ENCODE peak calls at places on chromosomes 16 and 17, in ten cellular contexts. Y is suprapubic skin; F is AG09309; X is upper lobe of right lung; Q is mesendoderm; J is gastrocnemius medialis; M is brain microvascular endothelial cell; N is heart left ventricle; G is lower leg skin; U is CD8-positive, alpha-beta memory T cell. R is an unnamed sample.

GRCh38 chr17:34981538-34982241 is 1.4 kb downstream of the LIG3 start:
- DNase-seq in M (no peak), X (no peak), U (no peak), Q (peak), N (no peak), F (no peak), G (no peak), J (no peak), Y (no peak), R (no peak)

GRCh38 chr16:12162151-12162559 is 185.6 kb downstream of the SNX29 start:
- DNase-seq in N (no peak), F (no peak), X (peak), U (no peak), M (no peak), Q (no peak), J (no peak), Y (no peak), G (no peak), R (no peak)

GRCh38 chr17:11290814-11291213 is 49.8 kb downstream of the SHISA6 start:
- DNase-seq in J (no peak), Y (no peak), M (no peak), N (no peak), F (no peak), X (no peak), G (peak), U (no peak), Q (no peak), R (no peak)

GRCh38 chr16:85733155-85733838 is 17.6 kb downstream of the C16orf74 start:
- DNase-seq in X (no peak), J (no peak), N (no peak), Y (no peak), Q (no peak), G (no peak), F (peak), M (no peak), U (no peak), R (peak)

GRCh38 chr17:9647014-9647413 is 1.7 kb downstream of the USP43 start:
- DNase-seq in J (no peak), Q (peak), G (peak), N (no peak), U (no peak), X (no peak), M (no peak), F (no peak), Y (peak), R (no peak)

GRCh38 chr16:50208460-50208931 is 55.4 kb downstream of the TENT4B start:
- DNase-seq in G (no peak), U (no peak), N (no peak), F (peak), Y (no peak), M (peak), Q (no peak), X (no peak), J (no peak), R (no peak)

GRCh38 chr17:29557085-29557697 is 9.6 kb downstream of the ABHD15 start:
- DNase-seq in G (no peak), N (no peak), U (no peak), Y (no peak), J (no peak), M (peak), Q (no peak), F (no peak), X (no peak), R (no peak)

GRCh38 chr16:67150833-67151396 is at the start of gene B3GNT9:
- DNase-seq in N (peak), U (no peak), X (peak), Y (no peak), Q (peak), J (no peak), F (no peak), M (peak), G (peak), R (no peak)

GRCh38 chr16:86044881-86045600 is 146.1 kb downstream of the IRF8 start:
- DNase-seq in J (no peak), Y (no peak), X (peak), U (no peak), N (no peak), Q (no peak), G (no peak), F (no peak), M (no peak), R (no peak)

GRCh38 chr17:64063088-64063487 is 42.7 kb upstream of the ICAM2 start:
- DNase-seq in J (no peak), Y (no peak), Q (no peak), N (no peak), G (no peak), U (no peak), F (no peak), X (no peak), M (no peak), R (no peak)

GRCh38 chr17:21213491-21214014 is 408 bp downstream of the TMEM11 start:
- DNase-seq in X (peak), G (peak), N (peak), M (peak), F (no peak), J (no peak), U (peak), Y (no peak), Q (no peak), R (no peak)

GRCh38 chr17:31695456-31696090 is 163.5 kb downstream of the COPRS start:
- DNase-seq in J (no peak), F (peak), N (no peak), Q (no peak), Y (no peak), U (no peak), M (no peak), G (no peak), X (no peak), R (no peak)

GRCh38 chr17:682150-682549 is 32.5 kb downstream of the VPS53 start:
- DNase-seq in F (no peak), X (no peak), J (no peak), Y (no peak), M (no peak), U (no peak), G (no peak), Q (no peak), N (no peak), R (no peak)

GRCh38 chr17:74361613-74362391 is at the start of gene BTBD17:
- DNase-seq in F (no peak), G (no peak), N (peak), X (peak), Q (peak), J (peak), M (no peak), Y (no peak), U (peak), R (no peak)

GRCh38 chr17:44278006-44278405 is 10.1 kb upstream of the SLC4A1 start:
- DNase-seq in G (no peak), X (no peak), Y (no peak), F (no peak), M (peak), N (no peak), U (no peak), J (no peak), Q (no peak), R (no peak)

GRCh38 chr16:29664133-29664912 is 1.3 kb downstream of the SPN start:
- DNase-seq in F (no peak), Y (no peak), Q (no peak), U (peak), G (no peak), X (peak), N (no peak), M (no peak), J (no peak), R (no peak)

GRCh38 chr17:1227917-1228751 is 42.1 kb upstream of the BHLHA9 start:
- DNase-seq in X (peak), J (no peak), N (peak), M (no peak), G (peak), U (peak), Q (peak), F (no peak), Y (no peak), R (no peak)

GRCh38 chr17:7383742-7384488 is 3.0 kb downstream of the TNK1 start:
- DNase-seq in Y (no peak), Q (peak), U (peak), X (no peak), J (no peak), F (no peak), G (no peak), N (peak), M (no peak), R (no peak)

GRCh38 chr17:80382446-80382845 is 32.5 kb upstream of the ENDOV start:
- DNase-seq in X (no peak), Q (no peak), G (no peak), M (no peak), N (no peak), J (no peak), U (no peak), F (no peak), Y (no peak), R (no peak)

GRCh38 chr17:19703776-19704371 is 12.5 kb downstream of the SLC47A2 start:
- DNase-seq in Q (peak), F (no peak), U (no peak), M (no peak), Y (no peak), N (no peak), X (no peak), G (peak), J (no peak), R (no peak)

GRCh38 chr17:50618300-50618699 is 16.4 kb upstream of the ABCC3 start:
- DNase-seq in Y (no peak), G (no peak), X (no peak), Q (no peak), M (no peak), U (no peak), N (no peak), J (no peak), F (no peak), R (no peak)

GRCh38 chr17:28949185-28950016 is 1.9 kb downstream of the PHF12 start:
- DNase-seq in G (peak), X (peak), Y (peak), M (peak), F (no peak), N (peak), Q (peak), U (peak), J (peak), R (no peak)

GRCh38 chr17:65123757-65124675 is 13.2 kb upstream of the RGS9 start:
- DNase-seq in M (no peak), J (no peak), G (no peak), F (no peak), N (no peak), Q (no peak), X (no peak), Y (no peak), U (no peak), R (no peak)
- H3K4me3 ChIP-seq in M (peak), J (peak), G (no peak), F (no peak), N (peak), Q (no peak), X (peak), Y (peak), U (peak), R (no peak)

GRCh38 chr17:76264425-76264754 is 758 bp upstream of the UBALD2 start:
- DNase-seq in F (no peak), U (no peak), J (no peak), G (no peak), M (no peak), X (no peak), Y (no peak), Q (no peak), N (no peak), R (no peak)
- H3K4me3 ChIP-seq in F (peak), U (no peak), J (peak), G (no peak), M (no peak), X (peak), Y (peak), Q (no peak), N (peak), R (no peak)

DNA sequence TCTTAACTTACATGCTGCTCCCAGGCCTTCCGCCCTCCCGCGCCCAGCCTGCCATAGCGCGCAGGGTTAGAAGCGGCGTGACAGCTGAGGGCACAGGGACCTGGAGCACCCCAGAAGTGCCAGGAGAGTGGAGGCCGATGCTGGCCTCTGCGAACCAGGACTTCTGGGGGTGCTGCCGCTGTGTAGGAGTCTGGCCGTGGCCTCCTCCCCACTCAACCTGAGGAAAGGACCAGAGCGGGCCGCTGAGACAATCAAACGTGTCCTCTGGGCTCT is 1.9 kb upstream of the TMEM204 start:
- DNase-seq in X (no peak), G (no peak), Q (no peak), M (no peak), Y (no peak), F (no peak), U (no peak), N (peak), J (no peak), R (no peak)
- H3K4me3 ChIP-seq in X (peak), G (no peak), Q (no peak), M (no peak), Y (peak), F (no peak), U (no peak), N (peak), J (peak), R (no peak)

GRCh38 chr16:30767767-30768465 is 5.8 kb downstream of the RNF40 start:
- DNase-seq in X (peak), M (no peak), Q (no peak), N (no peak), Y (no peak), J (no peak), U (peak), F (no peak), G (no peak), R (no peak)

GRCh38 chr16:30766922-30767284 is 4.8 kb downstream of the RNF40 start:
- DNase-seq in X (no peak), M (no peak), F (no peak), N (no peak), U (no peak), Y (no peak), J (no peak), G (no peak), Q (no peak), R (no peak)

GRCh38 chr16:30766206-30766921 is 4.2 kb downstream of the RNF40 start:
- DNase-seq in Y (no peak), F (no peak), U (no peak), X (peak), G (peak), J (no peak), Q (no peak), M (no peak), N (no peak), R (no peak)

GRCh38 chr16:30769379-30770089 is 7.4 kb downstream of the RNF40 start:
- DNase-seq in F (no peak), U (no peak), J (no peak), M (no peak), G (no peak), Y (no peak), X (peak), Q (no peak), N (no peak), R (no peak)

DNA sequence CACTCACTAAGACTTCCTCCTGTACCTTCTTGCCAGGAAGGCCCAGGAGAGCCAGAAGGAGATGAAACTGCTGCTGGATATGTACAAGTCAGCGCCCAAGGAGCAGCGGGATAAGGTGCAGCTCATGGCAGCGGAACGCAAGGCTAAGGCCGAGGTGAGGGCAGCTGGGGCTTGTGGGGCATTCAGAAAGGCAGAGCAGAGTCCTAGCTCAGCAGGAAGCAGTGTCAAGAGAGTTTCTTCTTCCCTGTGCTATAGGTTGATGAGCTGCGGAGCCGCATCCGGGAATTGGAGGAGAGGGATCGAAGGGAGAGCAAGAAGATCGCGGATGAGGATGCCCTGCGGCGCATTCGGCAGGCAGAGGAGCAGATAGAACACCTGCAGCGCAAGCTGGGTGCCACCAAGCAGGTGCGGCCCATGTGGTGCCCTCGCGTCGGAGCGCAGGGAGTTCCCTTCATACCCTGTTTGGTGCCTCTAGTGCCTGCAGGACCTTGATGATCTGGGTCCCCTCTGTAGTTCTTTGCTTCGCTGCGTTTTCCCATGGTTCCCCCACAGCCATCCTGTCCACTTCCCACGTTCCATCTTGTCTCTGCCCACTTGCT is 6.6 kb downstream of the RNF40 start:
- DNase-seq in Y (no peak), N (no peak), M (no peak), F (no peak), Q (no peak), X (peak), U (no peak), G (no peak), J (no peak), R (no peak)
- H3K4me3 ChIP-seq in Y (no peak), N (no peak), M (no peak), F (no peak), Q (no peak), X (no peak), U (no peak), G (no peak), J (no peak), R (no peak)

GRCh38 chr16:89359296-89360147 is 130.8 kb downstream of the ANKRD11 start:
- DNase-seq in Y (no peak), N (no peak), J (no peak), M (no peak), G (no peak), X (peak), F (no peak), Q (no peak), U (no peak), R (no peak)
- H3K4me3 ChIP-seq in Y (no peak), N (peak), J (no peak), M (no peak), G (no peak), X (no peak), F (no peak), Q (no peak), U (peak), R (no peak)

DNA sequence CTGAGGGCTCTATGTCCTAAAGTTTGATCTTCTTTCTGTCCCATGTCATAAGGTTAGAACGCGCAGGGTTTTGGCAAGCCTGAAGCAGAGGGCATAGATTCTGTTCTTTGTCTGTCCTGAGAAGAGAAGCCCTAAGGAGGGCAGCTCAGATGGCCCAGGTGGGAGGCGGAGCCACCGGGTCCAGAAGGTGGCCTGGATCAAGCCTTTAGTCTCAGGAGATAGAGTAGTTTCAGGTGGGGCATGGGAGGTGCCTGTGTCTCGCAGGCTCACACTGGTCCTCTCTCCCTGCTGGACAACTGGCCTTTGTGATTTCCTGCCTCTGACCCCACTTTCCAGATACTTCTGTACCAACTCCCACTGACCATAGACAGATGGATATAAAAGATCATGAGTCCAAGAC is 44.2 kb upstream of the DNAJA2 start:
- DNase-seq in X (no peak), J (no peak), U (no peak), Y (no peak), F (no peak), N (no peak), M (no peak), Q (no peak), G (no peak), R (no peak)
- H3K4me3 ChIP-seq in X (no peak), J (no peak), U (no peak), Y (no peak), F (no peak), N (no peak), M (no peak), Q (no peak), G (no peak), R (no peak)